ENCODE peak calls at places on chromosomes 1 and 21, in five cellular contexts. S is fibroblast of mammary gland, R is HT1080, A is left cardiac atrium, P is stomach. O is an unnamed sample.
A peak's percentile ranks its signal among the peaks of the same experiment; 100 is the strongest.

GRCh38 chr1:111733183-111733995 is 5.8 kb downstream of the INKA2 start:
- DNase-seq in A (peak; percentile 74), S (peak; percentile 96), P (no peak), R (peak; percentile 85), O (no peak)

GRCh38 chr1:6870571-6870970 is 85.3 kb downstream of the CAMTA1 start:
- DNase-seq in S (no peak), P (no peak), A (no peak), R (no peak), O (no peak)

GRCh38 chr1:153277852-153278251 is 18.4 kb downstream of the LORICRIN start:
- DNase-seq in P (peak; percentile 51), S (no peak), R (no peak), A (no peak), O (no peak)

GRCh38 chr1:59177756-59178155 is 119.1 kb upstream of the FGGY start:
- DNase-seq in S (no peak), A (no peak), P (no peak), R (no peak), O (no peak)

GRCh38 chr1:186139706-186140105 is 235.3 kb downstream of the TPR start:
- DNase-seq in R (no peak), P (no peak), S (peak; percentile 68), A (no peak), O (no peak)

GRCh38 chr21:43192501-43193081 is 23.8 kb downstream of the CRYAA start:
- DNase-seq in R (no peak), S (no peak), A (no peak), P (no peak), O (no peak)

GRCh38 chr1:184222561-184223157 is 164.2 kb upstream of the C1orf21 start:
- DNase-seq in A (peak; percentile 37), P (peak; percentile 53), S (peak; percentile 63), R (peak; percentile 41), O (peak; percentile 44)

GRCh38 chr1:178266619-178267066 is 172.7 kb downstream of the RASAL2 start:
- DNase-seq in A (no peak), P (no peak), R (no peak), S (no peak), O (no peak)

GRCh38 chr1:176073524-176074157 is 133.4 kb downstream of the COP1 start:
- DNase-seq in P (no peak), R (peak; percentile 49), A (no peak), S (peak; percentile 78), O (no peak)

GRCh38 chr1:4825841-4826450 is 171.5 kb downstream of the AJAP1 start:
- DNase-seq in R (peak; percentile 50), P (no peak), A (no peak), S (no peak), O (no peak)

GRCh38 chr1:36341626-36342320 is 18.3 kb upstream of the EVA1B start:
- DNase-seq in A (no peak), S (no peak), P (no peak), R (no peak), O (no peak)

GRCh38 chr1:29218223-29218622 is 12.5 kb downstream of the MECR start:
- DNase-seq in A (no peak), R (no peak), S (peak; percentile 28), P (no peak), O (no peak)

GRCh38 chr1:174967845-174968705 is 31.7 kb upstream of the CACYBP start:
- DNase-seq in A (no peak), R (no peak), P (no peak), S (no peak), O (no peak)

GRCh38 chr1:7366955-7367665 is 404.0 kb upstream of the VAMP3 start:
- DNase-seq in R (no peak), A (no peak), P (no peak), S (no peak), O (no peak)

GRCh38 chr1:210764536-210764935 is 369.4 kb downstream of the KCNH1 start:
- DNase-seq in A (no peak), R (no peak), P (no peak), S (no peak), O (no peak)

GRCh38 chr1:227472772-227473171 is 90.6 kb upstream of the ZNF678 start:
- DNase-seq in P (no peak), S (no peak), R (no peak), A (no peak), O (no peak)